ENCODE peak calls at places on chromosomes 11 and 22, in four cellular contexts. D, K, G and R are unnamed samples.

GRCh38 chr11:64356498-64357411 is 2.2 kb upstream of the RPS6KA4 start:
- DNase-seq in K (no peak), G (peak), D (peak), R (peak)

GRCh38 chr22:28435271-28435825 is 244.3 kb downstream of the TTC28 start:
- DNase-seq in G (no peak), D (no peak), K (no peak), R (no peak)

GRCh38 chr22:30541979-30542810 is 4.3 kb downstream of the SEC14L6 start:
- DNase-seq in D (no peak), G (peak), K (no peak), R (peak)

GRCh38 chr11:60345489-60345888 is 18.4 kb downstream of the MS4A6E start:
- DNase-seq in D (peak), G (no peak), K (no peak), R (peak)

GRCh38 chr11:68051191-68052136 is 12.6 kb downstream of the TCIRG1 start:
- DNase-seq in D (no peak), G (no peak), K (no peak), R (no peak)

GRCh38 chr22:46018859-46019258 is 41.9 kb upstream of the WNT7B start:
- DNase-seq in D (no peak), G (no peak), K (no peak), R (no peak)

GRCh38 chr22:40194656-40195055 is 16.9 kb downstream of the TNRC6B start:
- DNase-seq in G (no peak), K (no peak), D (no peak), R (no peak)

GRCh38 chr22:37207981-37208380 is 4.3 kb downstream of the SSTR3 start:
- DNase-seq in D (no peak), G (no peak), K (no peak), R (no peak)

GRCh38 chr11:95296621-95297025 is 65.6 kb upstream of the SESN3 start:
- DNase-seq in D (no peak), G (no peak), K (peak), R (no peak)

GRCh38 chr11:74018331-74019005 is 9.6 kb upstream of the UCP3 start:
- DNase-seq in D (peak), K (no peak), G (no peak), R (no peak)

GRCh38 chr22:42074153-42074750 is at the start of gene PHETA2:
- DNase-seq in K (no peak), D (no peak), G (no peak), R (peak)

GRCh38 chr22:50684986-50685385 is 12.4 kb downstream of the SHANK3 start:
- DNase-seq in K (no peak), G (no peak), D (no peak), R (no peak)

GRCh38 chr11:134522782-134523570 is 110.9 kb upstream of the B3GAT1 start:
- DNase-seq in G (no peak), D (no peak), K (no peak), R (peak)

GRCh38 chr22:45225732-45226560 is 14.7 kb downstream of the KIAA0930 start:
- DNase-seq in G (no peak), D (peak), K (no peak), R (no peak)

GRCh38 chr11:61567286-61568061 is 13.4 kb downstream of the SYT7 start:
- DNase-seq in D (peak), G (peak), K (no peak), R (peak)

GRCh38 chr11:68532719-68533369 is 72.3 kb downstream of the PPP6R3 start:
- DNase-seq in K (no peak), G (no peak), D (peak), R (no peak)

GRCh38 chr11:35962373-35963138 is 18.7 kb downstream of the LDLRAD3 start:
- DNase-seq in D (no peak), G (no peak), K (no peak), R (no peak)

GRCh38 chr11:60762851-60763691 is 6.4 kb downstream of the MS4A15 start:
- DNase-seq in D (peak), G (peak), K (peak), R (no peak)

GRCh38 chr11:70467196-70468085 is 69.1 kb downstream of the CTTN start:
- DNase-seq in K (peak), G (peak), D (peak), R (peak)

GRCh38 chr11:68503281-68503687 is 42.7 kb downstream of the PPP6R3 start:
- DNase-seq in D (no peak), G (no peak), K (no peak), R (no peak)

GRCh38 chr11:61769169-61769920 is 16.9 kb downstream of the MYRF start:
- DNase-seq in D (peak), K (no peak), G (peak), R (peak)

GRCh38 chr11:69203901-69204245 is 48.1 kb downstream of the SMIM38 start:
- DNase-seq in K (no peak), D (no peak), G (no peak), R (peak)

GRCh38 chr11:92018332-92018731 is 206.3 kb upstream of the FAT3 start:
- DNase-seq in K (no peak), G (no peak), D (no peak), R (no peak)

GRCh38 chr11:45180888-45181594 is 34.6 kb downstream of the PRDM11 start:
- DNase-seq in K (no peak), G (peak), D (no peak), R (no peak)

GRCh38 chr11:19571906-19572305 is 140.7 kb upstream of the NAV2 start:
- DNase-seq in D (no peak), K (no peak), G (no peak), R (no peak)

GRCh38 chr11:114075343-114075610 is 15.8 kb downstream of the ZBTB16 start:
- DNase-seq in D (no peak), K (no peak), G (no peak), R (no peak)

GRCh38 chr22:24011735-24012068 is 598 bp downstream of the CABIN1 start:
- DNase-seq in G (no peak), D (no peak), K (no peak), R (no peak)

GRCh38 chr22:49721211-49721763 is 106.4 kb downstream of the BRD1 start:
- DNase-seq in G (no peak), D (no peak), K (no peak), R (no peak)

GRCh38 chr22:36764060-36764459 is 11.9 kb downstream of the IFT27 start:
- DNase-seq in K (no peak), G (no peak), D (no peak), R (peak)

GRCh38 chr22:46473021-46473779 is 64.2 kb downstream of the CELSR1 start:
- DNase-seq in D (no peak), K (no peak), G (no peak), R (no peak)

GRCh38 chr22:38872831-38873248 is 824 bp upstream of the CBX6 start:
- DNase-seq in K (no peak), G (peak), D (no peak), R (peak)

GRCh38 chr11:1837171-1838076 is 1.4 kb upstream of the TNNI2 start:
- DNase-seq in K (no peak), D (peak), G (peak), R (peak)

GRCh38 chr11:30453705-30454104 is 130.8 kb downstream of the ARL14EP start:
- DNase-seq in K (no peak), D (no peak), G (no peak), R (peak)

GRCh38 chr11:86874314-86875056 is 74.1 kb downstream of the PRSS23 start:
- DNase-seq in D (no peak), K (no peak), G (no peak), R (no peak)

GRCh38 chr11:44631831-44632230 is 66.4 kb downstream of the CD82 start:
- DNase-seq in G (no peak), K (no peak), D (no peak), R (no peak)

GRCh38 chr11:126340960-126341709 is 14.4 kb upstream of the ST3GAL4 start:
- DNase-seq in K (peak), D (no peak), G (no peak), R (no peak)

DNA sequence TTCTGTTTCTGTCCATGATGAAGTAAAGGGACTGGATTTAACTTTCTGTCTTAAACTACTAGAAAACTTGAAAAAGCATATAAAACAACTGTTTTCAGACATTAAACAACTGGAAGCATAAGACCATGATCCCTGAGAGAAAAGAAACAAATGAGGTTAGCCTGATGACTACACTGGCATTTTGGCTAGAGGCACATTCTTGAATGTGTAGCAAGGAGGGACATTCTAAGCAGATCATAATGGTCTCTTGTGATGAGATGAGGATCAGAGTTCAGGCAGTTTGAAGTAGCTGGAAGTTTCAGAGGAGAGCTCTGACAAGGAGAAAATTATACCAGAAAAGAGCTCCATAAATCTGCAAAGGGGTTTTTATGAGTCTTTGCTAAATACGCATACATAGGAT is 75.4 kb downstream of the AASDHPPT start:
- DNase-seq in D (no peak), G (no peak), K (no peak), R (no peak)
- TF ChIP-seq ESRRA in D (no peak), G (no peak), K (no peak), R (no peak)

DNA sequence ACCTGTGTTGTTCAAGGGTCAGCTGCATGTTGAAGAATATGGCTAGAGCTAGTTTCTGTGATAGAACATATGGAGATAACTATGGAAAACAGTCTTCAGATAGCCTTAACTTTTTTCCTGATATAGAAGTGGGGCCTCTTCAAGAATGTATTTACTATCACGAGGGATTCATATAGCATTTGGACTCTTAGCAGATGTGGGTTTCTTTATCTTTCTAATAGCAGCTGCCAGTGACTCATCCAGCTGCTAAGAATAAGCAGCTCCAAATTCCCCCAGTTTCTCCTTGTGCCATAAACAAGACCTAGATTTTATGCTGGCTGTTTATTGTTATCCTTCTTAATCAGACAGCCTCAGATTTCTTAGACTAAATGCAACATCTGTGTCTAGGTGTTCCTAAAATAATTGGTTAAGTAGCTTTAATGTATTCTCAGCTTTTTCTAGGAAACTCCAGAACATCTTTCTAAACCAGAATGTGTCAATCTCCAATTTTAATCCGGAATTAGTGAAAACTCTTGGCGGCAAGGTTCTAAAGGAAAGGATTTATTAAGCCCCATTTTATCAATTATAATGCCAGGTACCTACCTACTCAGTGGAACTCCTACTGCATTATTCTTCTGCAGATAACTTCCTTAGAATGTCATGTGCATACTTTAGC is 119.8 kb downstream of the CSTPP1 start:
- DNase-seq in K (no peak), D (no peak), G (peak), R (no peak)
- TF ChIP-seq SP1 in K (no peak), D (no peak), G (no peak), R (no peak)

GRCh38 chr11:110131386-110132123 is 38.4 kb downstream of the ZC3H12C start:
- DNase-seq in D (no peak), G (no peak), K (no peak), R (no peak)
- TF ChIP-seq ESRRA in D (no peak), G (no peak), K (no peak), R (no peak)

GRCh38 chr11:41115066-41115465 is 344.4 kb downstream of the LRRC4C start:
- DNase-seq in K (no peak), D (no peak), G (no peak), R (no peak)
- TF ChIP-seq SP1 in K (no peak), D (no peak), G (no peak), R (no peak)

GRCh38 chr22:33083212-33083611 is 25.0 kb upstream of the SYN3 start:
- DNase-seq in D (no peak), K (peak), G (no peak), R (no peak)

GRCh38 chr22:33076368-33076767 is 18.2 kb upstream of the SYN3 start:
- DNase-seq in K (no peak), G (no peak), D (no peak), R (no peak)

DNA sequence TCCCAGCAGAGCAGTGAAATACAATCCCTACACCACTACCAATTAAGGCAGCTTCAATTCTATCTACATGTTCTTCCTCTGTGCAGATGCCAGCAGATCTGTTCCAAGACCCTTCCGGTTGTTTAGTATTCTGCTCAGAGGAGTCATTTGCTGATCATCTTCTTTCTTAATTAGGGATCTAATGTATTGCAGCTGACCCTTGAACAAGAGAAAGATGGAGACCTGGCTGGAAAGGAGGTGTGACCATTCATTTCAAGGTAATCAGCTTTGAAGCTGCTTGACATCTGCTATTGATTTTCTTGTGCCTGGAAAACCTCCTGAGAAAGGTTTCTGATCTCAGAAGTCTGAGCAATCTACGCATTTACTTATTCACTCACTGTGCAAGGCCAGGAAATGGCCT is 24.0 kb upstream of the SYN3 start:
- DNase-seq in K (no peak), G (no peak), D (no peak), R (no peak)
- TF ChIP-seq ESRRA in K (no peak), G (no peak), D (no peak), R (no peak)

DNA sequence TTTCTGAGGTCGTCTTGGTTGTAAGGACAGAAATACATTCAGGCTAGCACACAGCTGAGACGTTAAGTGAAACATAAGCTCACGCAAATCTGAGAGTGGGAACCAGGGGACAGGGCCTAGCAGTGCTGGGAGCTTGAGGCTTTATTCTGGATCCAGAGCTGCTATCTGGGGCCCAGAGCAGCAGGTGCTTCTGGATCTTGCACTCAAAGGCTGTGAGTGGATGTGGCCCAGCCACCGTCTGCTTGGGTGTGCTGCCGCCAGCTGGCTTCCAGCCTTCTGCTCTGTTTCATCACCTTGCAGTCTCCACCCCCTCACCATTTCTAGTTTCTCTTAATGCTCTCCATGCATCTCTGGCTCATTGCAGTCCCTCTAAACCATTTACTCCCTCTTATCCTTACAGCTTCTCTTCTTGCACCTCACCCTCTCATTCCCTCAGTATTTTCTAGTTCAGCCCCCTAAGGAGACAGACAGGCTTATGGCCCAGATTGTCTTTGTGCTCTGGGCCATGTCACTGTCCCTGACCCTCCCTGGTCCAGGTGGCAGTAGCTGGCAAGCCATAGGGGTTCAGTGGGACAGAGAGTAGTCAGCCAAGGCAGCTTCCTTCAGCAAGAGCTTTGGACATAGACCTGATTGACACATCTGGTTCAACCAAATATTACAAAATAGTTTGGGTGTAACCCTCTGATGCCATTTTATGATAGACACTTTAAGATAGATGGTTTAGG is 53.7 kb downstream of the NCAM1 start:
- DNase-seq in D (no peak), G (no peak), K (no peak), R (no peak)
- TF ChIP-seq SP1 in D (no peak), G (no peak), K (no peak), R (no peak)